ENCODE peak calls at places on chromosomes 16 and 17, in six cellular contexts. L is CD8-positive, alpha-beta T cell; P is HCT116; S is stimulated activated CD8-positive, alpha-beta memory T cell treated with anti-CD3 and anti-CD28 coated beads, Interleukin-7, amount 100 ng/mL, for 1 hour; O is GM13976; I is cardiac fibroblast. F is an unnamed sample.

GRCh38 chr16:5490499-5490898 is 392.9 kb upstream of the EEF2KMT start:
- DNase-seq in O (no peak), P (peak), S (no peak), I (no peak), L (no peak), F (no peak)

GRCh38 chr17:44007346-44008204 is 3.2 kb downstream of the NAGS start:
- DNase-seq in S (no peak), P (no peak), L (no peak), O (no peak), I (peak), F (no peak)

GRCh38 chr16:81204794-81205680 is 33.5 kb upstream of the BCO1 start:
- DNase-seq in S (no peak), L (peak), I (peak), P (peak), O (peak), F (peak)

GRCh38 chr17:17406225-17406624 is 70.6 kb upstream of the MED9 start:
- DNase-seq in S (no peak), O (no peak), I (no peak), P (no peak), L (no peak), F (no peak)

GRCh38 chr17:80783461-80783860 is 208.2 kb upstream of the CHMP6 start:
- DNase-seq in P (no peak), S (no peak), O (no peak), I (no peak), L (no peak), F (no peak)

GRCh38 chr16:54150861-54151260 is 135.7 kb downstream of the IRX3 start:
- DNase-seq in O (no peak), I (no peak), P (no peak), L (no peak), S (no peak), F (no peak)

GRCh38 chr17:78748048-78748729 is 33.9 kb downstream of the CYTH1 start:
- DNase-seq in O (no peak), P (no peak), I (no peak), L (no peak), S (no peak), F (no peak)

GRCh38 chr16:59849716-59850115 is 1115.6 kb upstream of the GOT2 start:
- DNase-seq in I (no peak), S (no peak), P (no peak), O (no peak), L (no peak), F (no peak)

GRCh38 chr16:969508-970378 is 1.0 kb downstream of the LMF1 start:
- DNase-seq in S (no peak), I (peak), O (no peak), L (no peak), P (no peak), F (no peak)

GRCh38 chr17:1999557-2000251 is 25.4 kb downstream of the RTN4RL1 start:
- DNase-seq in O (no peak), P (no peak), L (no peak), I (peak), S (no peak), F (no peak)

GRCh38 chr17:69874220-69874670 is 200.8 kb upstream of the KCNJ16 start:
- DNase-seq in L (no peak), I (peak), O (no peak), S (no peak), P (no peak), F (no peak)

GRCh38 chr17:40069751-40070643 is 7.2 kb downstream of the THRA start:
- DNase-seq in L (peak), S (no peak), P (no peak), I (peak), O (no peak), F (no peak)

GRCh38 chr17:10790491-10791401 is 13.2 kb downstream of the TMEM238L start:
- DNase-seq in I (no peak), P (no peak), O (no peak), S (no peak), L (no peak), F (no peak)

GRCh38 chr16:30902070-30902972 is 5.9 kb downstream of the CTF1 start:
- DNase-seq in P (no peak), I (peak), S (peak), O (peak), L (peak), F (no peak)

GRCh38 chr16:52487849-52488457 is 59.0 kb downstream of the TOX3 start:
- DNase-seq in I (no peak), S (no peak), P (no peak), O (no peak), L (no peak), F (no peak)

GRCh38 chr16:47712276-47713224 is 251.4 kb downstream of the PHKB start:
- DNase-seq in S (no peak), O (no peak), P (no peak), L (no peak), I (peak), F (no peak)

GRCh38 chr17:76383645-76384221 is 676 bp upstream of the SPHK1 start:
- DNase-seq in O (peak), L (peak), P (no peak), I (peak), S (peak), F (no peak)

GRCh38 chr17:50203086-50203485 is 1.7 kb upstream of the COL1A1 start:
- DNase-seq in O (no peak), S (no peak), I (peak), L (no peak), P (no peak), F (no peak)

GRCh38 chr16:75093598-75094540 is 22.7 kb downstream of the LDHD start:
- DNase-seq in I (no peak), S (no peak), L (no peak), O (no peak), P (no peak), F (no peak)

GRCh38 chr16:28882476-28883180 is 4.3 kb downstream of the ATP2A1 start:
- DNase-seq in O (no peak), L (no peak), P (no peak), S (no peak), I (no peak), F (no peak)

GRCh38 chr16:2912330-2913199 is 834 bp downstream of the FLYWCH1 start:
- DNase-seq in O (no peak), L (no peak), S (no peak), I (peak), P (no peak), F (peak)

GRCh38 chr16:53827741-53828140 is 123.8 kb downstream of the FTO start:
- DNase-seq in L (no peak), O (no peak), P (no peak), I (peak), S (no peak), F (no peak)

GRCh38 chr17:35167666-35168065 is 20.0 kb downstream of the UNC45B start:
- DNase-seq in S (no peak), L (no peak), P (no peak), I (no peak), O (no peak), F (no peak)

GRCh38 chr17:74566132-74566753 is 1.1 kb downstream of the CD300H start:
- DNase-seq in O (peak), L (no peak), P (peak), S (no peak), I (peak), F (no peak)

GRCh38 chr17:1647802-1648581 is 1.7 kb downstream of the RILP start:
- DNase-seq in P (peak), O (no peak), S (no peak), L (no peak), I (peak), F (no peak)

GRCh38 chr17:50070908-50071680 is 15.2 kb downstream of the ITGA3 start:
- DNase-seq in I (no peak), S (no peak), O (no peak), L (no peak), P (no peak), F (no peak)

GRCh38 chr17:36501351-36501750 is 14.9 kb downstream of the ZNHIT3 start:
- DNase-seq in P (no peak), S (no peak), L (no peak), I (no peak), O (no peak), F (no peak)

GRCh38 chr16:3514621-3515020 is 13.8 kb downstream of the CLUAP1 start:
- DNase-seq in L (no peak), I (no peak), P (no peak), S (no peak), O (no peak), F (peak)

GRCh38 chr16:19005561-19006445 is 22.1 kb downstream of the TMC7 start:
- DNase-seq in O (no peak), L (no peak), S (no peak), P (peak), I (peak), F (no peak)

GRCh38 chr17:51391992-51392654 is 131.8 kb downstream of the UTP18 start:
- DNase-seq in I (no peak), O (no peak), S (no peak), L (no peak), P (peak), F (no peak)

GRCh38 chr17:8963665-8964258 is 1.7 kb downstream of the PIK3R5 start:
- DNase-seq in O (no peak), I (no peak), S (no peak), L (no peak), P (no peak), F (no peak)

GRCh38 chr17:47208744-47209488 is at the start of gene MYL4:
- DNase-seq in P (no peak), O (no peak), L (no peak), S (no peak), I (no peak), F (no peak)

GRCh38 chr17:44355642-44356099 is 8.0 kb downstream of the FAM171A2 start:
- DNase-seq in S (no peak), L (no peak), O (no peak), P (no peak), I (no peak), F (no peak)

GRCh38 chr16:56425439-56425832 is at the start of gene AMFR:
- DNase-seq in I (peak), P (peak), S (peak), O (peak), L (peak), F (peak)

GRCh38 chr17:57286372-57287105 is 30.2 kb downstream of the MSI2 start:
- DNase-seq in I (no peak), S (no peak), P (no peak), L (no peak), O (no peak), F (no peak)

GRCh38 chr16:46519063-46519462 is 102.1 kb downstream of the SHCBP1 start:
- DNase-seq in L (no peak), I (no peak), O (no peak), S (no peak), P (no peak), F (no peak)

GRCh38 chr16:53372942-53373871 is 61.1 kb upstream of the RBL2 start:
- DNase-seq in I (no peak), S (peak), L (peak), O (peak), P (peak), F (no peak)